ENCODE peak calls at places on chromosomes 16 and 17, in five cellular contexts. G is Peyer's patch, P is esophagus squamous epithelium, T is transverse colon, R is uterus. V is an unnamed sample.

GRCh38 chr17:10149573-10150399 is 48.6 kb downstream of the GAS7 start:
- DNase-seq in G (no peak), R (no peak), P (no peak), T (no peak), V (no peak)

GRCh38 chr17:38982858-38983746 is 15.9 kb upstream of the FBXO47 start:
- DNase-seq in T (peak; percentile 45), G (no peak), P (no peak), R (peak; percentile 50), V (no peak)

GRCh38 chr17:17633310-17633709 is 41.8 kb upstream of the PEMT start:
- DNase-seq in P (no peak), R (no peak), T (no peak), G (no peak), V (no peak)

GRCh38 chr16:76387994-76388393 is 110.8 kb downstream of the CNTNAP4 start:
- DNase-seq in R (no peak), T (no peak), P (no peak), G (no peak), V (no peak)

GRCh38 chr16:58442547-58442946 is 50.3 kb downstream of the GINS3 start:
- DNase-seq in T (no peak), G (no peak), R (no peak), P (no peak), V (no peak)

GRCh38 chr17:64145751-64146417 is 15.9 kb upstream of the ERN1 start:
- DNase-seq in R (peak; percentile 96), P (peak; percentile 89), T (peak; percentile 97), G (peak; percentile 95), V (peak; percentile 97)

GRCh38 chr17:43367588-43368242 is 31.1 kb upstream of the ARL4D start:
- DNase-seq in T (no peak), P (no peak), G (no peak), R (no peak), V (no peak)

GRCh38 chr16:17831330-17831729 is 360.6 kb upstream of the XYLT1 start:
- DNase-seq in T (no peak), P (no peak), R (no peak), G (no peak), V (no peak)

GRCh38 chr17:76725580-76726230 is 701 bp downstream of the JMJD6 start:
- DNase-seq in T (peak; percentile 85), R (peak; percentile 58), P (no peak), G (peak; percentile 83), V (peak; percentile 70)

GRCh38 chr17:3845361-3845753 is 689 bp downstream of the NCBP3 start:
- DNase-seq in R (no peak), T (peak; percentile 24), P (no peak), G (no peak), V (no peak)

GRCh38 chr17:37791434-37791833 is 46.6 kb upstream of the HNF1B start:
- DNase-seq in P (no peak), R (no peak), G (no peak), T (peak; percentile 37), V (no peak)

GRCh38 chr16:16915771-16916170 is 536.8 kb downstream of the NPIPA7 start:
- DNase-seq in G (no peak), R (no peak), P (no peak), T (no peak), V (no peak)

GRCh38 chr17:33447090-33447489 is 154.0 kb upstream of the ASIC2 start:
- DNase-seq in P (no peak), T (no peak), R (no peak), G (no peak), V (no peak)

GRCh38 chr17:67378444-67379250 is 1.6 kb downstream of the PITPNC1 start:
- DNase-seq in G (peak; percentile 83), P (no peak), R (peak; percentile 82), T (peak; percentile 79), V (peak; percentile 42)

GRCh38 chr16:2664522-2665096 is 17.7 kb upstream of the KCTD5 start:
- DNase-seq in R (no peak), P (no peak), T (no peak), G (no peak), V (no peak)

GRCh38 chr17:59347975-59348391 is 16.5 kb downstream of the YPEL2 start:
- DNase-seq in G (no peak), T (no peak), P (no peak), R (no peak), V (no peak)

DNA sequence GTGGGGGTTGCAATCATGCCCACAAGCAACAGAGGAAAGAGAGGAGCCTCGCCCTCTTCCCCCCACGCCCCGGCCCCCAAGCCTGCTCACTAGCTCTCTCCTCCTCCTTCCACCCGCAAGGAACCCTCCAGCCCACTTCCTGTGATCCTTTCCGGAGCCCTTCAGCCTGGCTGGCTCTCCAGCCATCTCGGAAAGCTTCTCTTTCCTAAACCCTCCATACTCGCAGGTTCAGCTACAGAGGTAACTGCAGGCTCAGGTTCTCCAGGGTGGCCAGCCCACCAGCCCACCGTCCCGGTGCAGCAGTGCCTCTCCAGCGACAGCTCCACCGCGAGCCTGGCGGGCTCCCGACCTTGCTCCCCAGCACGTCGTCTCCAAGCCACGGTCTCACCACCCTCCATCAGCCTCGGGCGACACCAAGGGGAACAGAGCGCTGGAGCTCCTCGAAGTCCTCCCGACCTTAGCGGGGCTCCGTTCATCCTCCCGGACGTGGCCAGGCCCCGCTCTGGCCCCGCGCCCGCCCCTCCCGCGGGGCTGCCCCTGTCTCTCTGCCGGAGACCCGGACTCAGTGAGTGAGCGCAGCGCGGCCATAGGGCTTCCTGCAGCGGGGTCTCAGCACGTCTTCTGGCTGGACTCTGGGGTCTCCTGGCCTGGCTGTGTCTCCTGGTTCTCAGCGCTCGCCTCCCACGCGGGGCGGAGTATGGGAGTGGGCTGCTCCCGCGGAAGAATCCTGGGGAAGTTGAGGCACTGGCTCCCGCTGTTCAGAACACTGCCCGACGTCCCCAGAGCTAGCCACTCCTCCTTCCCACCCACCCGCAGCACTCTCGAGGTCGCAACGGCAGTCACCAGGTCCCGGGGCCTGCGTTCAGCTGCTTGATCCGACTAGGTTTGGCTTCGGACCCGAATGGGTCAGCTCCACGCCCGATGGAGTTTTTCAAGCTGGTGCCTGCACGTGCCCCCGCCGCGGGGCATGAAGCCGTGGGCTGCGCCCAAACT is 12.8 kb upstream of the ODF4 start:
- DNase-seq in G (no peak), P (no peak), R (peak; percentile 37), T (no peak), V (no peak)
- H3K4me3 ChIP-seq in G (peak overlapping the region; percentile 51), P (peak overlapping the region; percentile 53), R (peak overlapping the region; percentile 37), T (peak overlapping the region; percentile 13), V (peak overlapping the region; percentile 63)

GRCh38 chr17:81917565-81918332 is at the start of gene SIRT7:
- DNase-seq in P (no peak), T (peak; percentile 83), G (peak; percentile 94), R (peak; percentile 77), V (no peak)
- TF ChIP-seq POLR2A in P (peak; percentile 77), T (peak; percentile 67), G (peak; percentile 83), R (no peak), V (no peak)

DNA sequence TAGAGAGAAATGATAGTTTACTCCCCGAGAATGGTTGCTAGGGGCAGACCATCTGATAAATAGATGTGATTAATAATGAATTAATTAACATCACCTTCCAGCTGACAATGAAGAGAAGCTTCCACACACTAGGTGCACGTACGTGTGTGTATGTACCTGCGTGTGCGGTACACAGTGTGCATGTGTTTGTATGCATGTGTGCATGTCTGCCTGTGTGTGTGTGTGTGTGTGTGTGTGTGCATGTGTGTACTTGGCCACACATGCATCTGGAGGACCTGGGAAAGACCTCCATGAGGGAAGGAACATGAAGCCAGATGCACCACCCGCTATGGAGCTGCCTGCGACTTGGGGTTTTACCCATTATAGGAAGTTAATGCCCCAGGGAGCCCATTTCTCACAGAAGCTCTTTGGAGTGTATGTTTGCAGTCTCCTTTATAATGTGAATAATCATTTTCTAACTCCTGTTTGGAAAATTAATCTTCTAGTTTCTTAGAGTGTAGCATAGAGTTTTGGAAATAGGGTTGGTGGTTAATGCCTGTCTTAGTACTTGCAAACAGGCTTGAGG is 229.1 kb downstream of the ENGASE start:
- DNase-seq in T (no peak), P (no peak), R (no peak), G (no peak), V (no peak)
- H3K27me3 ChIP-seq in T (peaks cover 8% of the 10 kb centered on the region), P (peaks cover 78% of the 10 kb centered on the region), R (no peaks in the 10 kb centered on the region), G (no peaks in the 10 kb centered on the region), V (no peaks in the 10 kb centered on the region)

GRCh38 chr16:1043831-1044514 is 28.6 kb upstream of the SSTR5 start:
- DNase-seq in P (no peak), T (no peak), R (no peak), G (no peak), V (no peak)
- H3K4me3 ChIP-seq in P (no peak overlapping the region), T (no peak overlapping the region), R (no peak overlapping the region), G (no peak overlapping the region), V (peak overlapping the region; percentile 13)

DNA sequence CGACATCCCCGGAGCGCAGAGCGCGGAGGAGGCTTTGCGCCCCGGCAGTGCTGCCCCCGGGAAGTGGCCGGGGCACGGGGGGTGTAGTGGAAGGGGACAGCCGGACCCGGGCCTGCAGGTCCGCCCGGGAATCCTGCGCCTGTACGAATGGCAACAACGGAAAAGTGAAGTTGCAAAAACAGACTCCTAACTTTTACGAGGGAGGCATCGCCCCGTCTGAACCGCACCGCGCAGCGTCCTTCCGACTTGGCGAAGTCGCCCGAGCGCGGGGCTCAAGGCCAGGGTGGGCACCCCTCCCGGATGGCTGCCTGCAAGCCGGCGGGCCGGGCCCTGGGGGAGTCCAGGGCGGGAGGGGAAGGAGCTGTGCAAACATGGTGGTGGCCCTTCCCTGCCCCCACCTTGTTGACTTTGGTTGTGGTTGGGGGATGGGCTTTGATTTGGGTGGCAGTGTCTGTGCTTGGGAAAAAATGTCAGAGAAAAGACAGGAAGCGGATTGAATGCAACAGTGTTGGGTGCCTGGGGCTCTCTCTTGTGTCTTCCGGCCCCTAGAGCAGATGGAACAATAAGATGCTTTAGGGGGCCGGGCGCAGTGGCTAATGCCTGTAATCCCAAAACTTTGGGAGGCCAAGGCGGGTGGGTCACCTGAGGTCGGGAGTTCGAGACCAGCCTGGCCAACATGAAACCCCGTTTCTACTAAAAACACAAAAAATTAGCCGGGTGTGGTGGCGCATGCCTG is 675 bp downstream of the RNF213 start:
- DNase-seq in P (no peak), G (peak; percentile 69), R (peak; percentile 59), T (peak; percentile 62), V (peak; percentile 67)
- TF ChIP-seq POLR2A in P (no peak), G (peak; percentile 6), R (no peak), T (peak; percentile 16), V (no peak)

GRCh38 chr16:1335211-1335971 is 1.9 kb downstream of the BAIAP3 start:
- DNase-seq in T (no peak), P (no peak), G (no peak), R (no peak), V (no peak)
- H3K27me3 ChIP-seq in T (peaks cover 60% of the 10 kb centered on the region), P (peaks cover 89% of the 10 kb centered on the region), G (no peaks in the 10 kb centered on the region), R (peaks cover 15% of the 10 kb centered on the region), V (peaks cover 37% of the 10 kb centered on the region)

GRCh38 chr17:385195-385835 is 32.7 kb upstream of the RPH3AL start:
- DNase-seq in P (no peak), T (peak; percentile 42), G (peak; percentile 67), R (peak; percentile 51), V (no peak)
- H3K4me3 ChIP-seq in P (peak overlapping the region; percentile 72), T (peak overlapping the region; percentile 47), G (peak overlapping the region; percentile 86), R (peak overlapping the region; percentile 56), V (peak overlapping the region; percentile 86)

GRCh38 chr17:75454193-75454592 is 2.2 kb upstream of the TMEM94 start:
- DNase-seq in G (no peak), T (no peak), P (no peak), R (no peak), V (no peak)

GRCh38 chr17:75455896-75456416 is 479 bp upstream of the TMEM94 start:
- DNase-seq in R (no peak), G (no peak), P (no peak), T (peak; percentile 27), V (no peak)

GRCh38 chr17:75459246-75459589 is 2.8 kb downstream of the TMEM94 start:
- DNase-seq in T (peak; percentile 37), P (no peak), G (no peak), R (no peak), V (no peak)

GRCh38 chr17:75457047-75457654 is 716 bp downstream of the TMEM94 start:
- DNase-seq in P (no peak), G (peak; percentile 58), T (no peak), R (peak; percentile 52), V (no peak)

GRCh38 chr17:75456417-75457046 is at the start of gene TMEM94:
- DNase-seq in T (peak; percentile 96), R (peak; percentile 95), P (peak; percentile 76), G (peak; percentile 92), V (peak; percentile 96)
- TF ChIP-seq POLR2A in T (peak; percentile 47), R (peak; percentile 39), P (no peak), G (peak; percentile 59), V (no peak)